ENCODE peak calls at places on chromosomes 13 and 19, in five cellular contexts. P is cardiac muscle cell, F is ovary, A is mucosa of descending colon, Z is psoas muscle. G is an unnamed sample. For H3K36me3 and H3K4me1, the result is how much of the 10 kb centered on the place peaks cover.

GRCh38 chr13:37640499-37640898 is 41.9 kb upstream of the POSTN start:
- DNase-seq in P (peak), F (no peak), A (no peak), Z (no peak), G (no peak)

GRCh38 chr13:113750554-113751399 is 8.2 kb upstream of the TMEM255B start:
- DNase-seq in P (no peak), F (no peak), A (peak), Z (no peak), G (no peak)

GRCh38 chr19:40601061-40601973 is at the start of gene LTBP4:
- DNase-seq in P (peak), F (peak), A (peak), Z (peak), G (peak)

GRCh38 chr13:39976481-39976880 is 321.0 kb downstream of the COG6 start:
- DNase-seq in P (no peak), F (no peak), A (no peak), Z (no peak), G (no peak)

GRCh38 chr19:31270897-31271568 is 78.2 kb downstream of the TSHZ3 start:
- DNase-seq in P (no peak), F (no peak), A (no peak), Z (no peak), G (no peak)

GRCh38 chr13:103815619-103816018 is 749.4 kb upstream of the SLC10A2 start:
- DNase-seq in P (no peak), F (no peak), A (no peak), Z (no peak), G (no peak)

GRCh38 chr13:99228737-99229691 is 28.4 kb downstream of the UBAC2 start:
- DNase-seq in P (no peak), F (no peak), A (no peak), Z (no peak), G (no peak)

GRCh38 chr13:62014299-62014698 is 598.6 kb upstream of the PCDH20 start:
- DNase-seq in P (peak), F (no peak), A (no peak), Z (no peak), G (no peak)

GRCh38 chr19:45179063-45179847 is 671 bp downstream of the BLOC1S3 start:
- DNase-seq in P (peak), F (peak), A (peak), Z (peak), G (peak)

GRCh38 chr13:101757446-101758039 is 305.1 kb downstream of the ITGBL1 start:
- DNase-seq in P (peak), F (no peak), A (no peak), Z (no peak), G (no peak)

GRCh38 chr13:94901070-94901469 is 188.7 kb upstream of the SOX21 start:
- DNase-seq in P (no peak), F (no peak), A (no peak), Z (no peak), G (no peak)

GRCh38 chr19:45514376-45515051 is 7.2 kb downstream of the VASP start:
- DNase-seq in P (no peak), F (no peak), A (peak), Z (no peak), G (peak)

GRCh38 chr13:89205856-89206255 is 1534.7 kb downstream of the SLITRK5 start:
- DNase-seq in P (peak), F (no peak), A (no peak), Z (no peak), G (no peak)

GRCh38 chr13:113545931-113546516 is 38.5 kb upstream of the TFDP1 start:
- DNase-seq in P (no peak), F (peak), A (no peak), Z (no peak), G (peak)

GRCh38 chr19:6026390-6026897 is 48.5 kb upstream of the RANBP3 start:
- DNase-seq in P (no peak), F (no peak), A (no peak), Z (no peak), G (no peak)

GRCh38 chr13:74215420-74215819 is 81.2 kb upstream of the KLF12 start:
- DNase-seq in P (no peak), F (no peak), A (no peak), Z (no peak), G (no peak)

GRCh38 chr13:101115762-101116161 is 300.5 kb downstream of the NALCN start:
- DNase-seq in P (no peak), F (no peak), A (no peak), Z (no peak), G (no peak)

GRCh38 chr13:48919750-48920149 is 56.0 kb upstream of the FNDC3A start:
- DNase-seq in P (no peak), F (no peak), A (no peak), Z (no peak), G (no peak)

GRCh38 chr19:55912916-55913315 is 19.2 kb downstream of the NLRP13 start:
- DNase-seq in P (no peak), F (no peak), A (no peak), Z (no peak), G (no peak)

GRCh38 chr13:53545340-53545941 is 516.8 kb downstream of the OLFM4 start:
- DNase-seq in P (no peak), F (no peak), A (no peak), Z (no peak), G (no peak)

GRCh38 chr19:17784201-17785008 is 10.5 kb upstream of the B3GNT3 start:
- DNase-seq in P (peak), F (peak), A (peak), Z (peak), G (peak)

GRCh38 chr19:17555480-17555928 is at the start of gene COLGALT1:
- DNase-seq in P (peak), F (peak), A (peak), Z (peak), G (peak)

GRCh38 chr19:37803250-37803854 is 24.0 kb upstream of the ZNF573 start:
- DNase-seq in P (no peak), F (no peak), A (no peak), Z (no peak), G (no peak)

GRCh38 chr13:77143325-77143907 is 116.5 kb upstream of the FBXL3 start:
- DNase-seq in P (no peak), F (no peak), A (no peak), Z (no peak), G (no peak)

GRCh38 chr19:41939861-41940442 is 11.7 kb upstream of the ERFL start:
- DNase-seq in P (peak), F (no peak), A (peak), Z (no peak), G (peak)

GRCh38 chr13:98325724-98326123 is 148.7 kb upstream of the RNF113B start:
- DNase-seq in P (no peak), F (no peak), A (no peak), Z (no peak), G (no peak)

GRCh38 chr13:94950303-94950702 is 238.0 kb upstream of the SOX21 start:
- DNase-seq in P (no peak), F (no peak), A (no peak), Z (no peak), G (no peak)

GRCh38 chr19:39969681-39970423 is 1.1 kb upstream of the PSMC4 start:
- DNase-seq in P (no peak), F (no peak), A (no peak), Z (no peak), G (no peak)

GRCh38 chr13:20654156-20654555 is 49.3 kb upstream of the IL17D start:
- DNase-seq in P (no peak), F (no peak), A (no peak), Z (no peak), G (no peak)

GRCh38 chr19:44757735-44758505 is 9.4 kb downstream of the BCL3 start:
- DNase-seq in P (peak), F (peak), A (peak), Z (peak), G (peak)

GRCh38 chr13:21039097-21039800 is 22.1 kb downstream of the LATS2 start:
- DNase-seq in P (no peak), F (no peak), A (no peak), Z (no peak), G (no peak)

GRCh38 chr19:12331211-12331941 is 2.1 kb downstream of the ZNF563 start:
- DNase-seq in P (peak), F (no peak), A (no peak), Z (no peak), G (peak)

GRCh38 chr19:2477141-2477710 is 1.3 kb downstream of the GADD45B start:
- DNase-seq in P (peak), F (peak), A (peak), Z (peak), G (peak)

GRCh38 chr13:31167490-31167889 is 5.8 kb upstream of the HSPH1 start:
- DNase-seq in P (no peak), F (no peak), A (no peak), Z (no peak), G (no peak)

GRCh38 chr13:113458218-113459065 is 5.2 kb upstream of the ADPRHL1 start:
- DNase-seq in P (peak), F (peak), A (no peak), Z (no peak), G (no peak)

GRCh38 chr13:76481738-76482137 is 404.5 kb downstream of the KCTD12 start:
- DNase-seq in P (no peak), F (no peak), A (no peak), Z (no peak), G (no peak)

GRCh38 chr13:113651511-113652403 is 6.2 kb downstream of the ATP4B start:
- DNase-seq in P (no peak), F (peak), A (peak), Z (no peak), G (peak)

GRCh38 chr13:82740442-82740841 is 1141.8 kb downstream of the SLITRK1 start:
- DNase-seq in P (no peak), F (no peak), A (no peak), Z (no peak), G (no peak)

DNA sequence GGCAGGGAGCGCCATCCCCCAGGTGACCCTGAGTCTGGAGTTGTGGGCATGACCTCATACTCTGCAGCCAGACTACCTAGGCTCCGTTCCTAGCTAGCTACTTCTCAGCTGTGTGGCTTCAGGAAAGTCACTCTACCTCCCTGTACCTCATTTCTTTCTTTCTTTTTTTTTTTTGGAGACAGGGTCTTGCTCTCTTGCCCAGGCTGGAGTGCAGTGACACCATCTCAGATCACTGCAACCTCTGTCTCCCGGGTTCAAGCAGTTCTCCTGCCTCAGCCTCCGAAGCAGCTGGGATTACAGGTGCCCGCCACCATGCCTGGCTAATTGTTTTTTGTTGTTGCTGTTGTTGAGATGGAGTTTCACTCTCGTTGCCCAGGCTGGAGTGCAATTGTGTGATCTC is 15.0 kb downstream of the PLIN3 start:
- DNase-seq in P (no peak), F (no peak), A (no peak), Z (no peak), G (no peak)
- H3K36me3 ChIP-seq in P (under half), F (under half), A (under half), Z (under half), G (under half)

DNA sequence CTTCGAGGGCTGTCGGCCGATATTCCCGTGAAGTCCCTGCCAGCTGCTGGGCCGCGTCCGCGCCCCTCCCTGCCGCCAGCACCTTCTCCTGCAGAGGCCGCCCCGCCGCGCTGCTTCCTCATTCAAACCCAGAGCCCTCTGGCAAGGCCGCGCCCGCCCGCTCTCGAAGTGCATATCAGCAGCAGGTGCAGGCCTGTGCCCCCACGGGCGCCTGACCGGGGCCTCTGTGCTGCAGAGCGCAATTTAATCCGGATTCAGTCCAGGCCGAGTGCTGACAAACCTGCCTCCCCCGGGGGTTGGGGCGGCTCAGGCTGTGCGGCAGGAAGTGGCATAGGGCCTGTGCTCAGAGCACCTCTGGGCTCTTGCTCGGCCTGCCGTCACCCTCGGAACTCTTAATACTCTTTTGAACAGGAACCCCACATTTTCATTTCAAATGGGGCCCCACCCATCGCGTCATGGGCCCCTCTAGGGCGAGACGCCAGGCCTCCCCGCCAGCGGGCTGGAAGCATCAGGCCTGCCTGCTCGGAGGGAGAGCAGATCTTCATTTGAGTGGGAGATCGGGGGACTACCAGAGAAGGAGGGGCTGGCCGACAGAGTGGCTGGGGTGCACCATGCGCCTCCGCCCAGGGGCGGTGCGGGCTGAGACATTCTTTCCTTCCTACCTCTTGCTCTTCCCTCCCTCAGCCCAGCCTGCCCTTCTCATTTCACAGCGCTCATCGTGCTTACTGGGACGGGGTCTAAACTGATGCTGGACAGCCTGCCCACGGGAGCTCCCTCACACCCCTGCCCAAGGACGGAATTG is 125.7 kb downstream of the TNFRSF19 start:
- DNase-seq in P (no peak), F (no peak), A (peak), Z (peak), G (no peak)
- H3K4me1 ChIP-seq in P (under half), F (under half), A (under half), Z (under half), G (under half)

GRCh38 chr19:19054939-19055440 is 8.8 kb upstream of the SLC25A42 start:
- DNase-seq in P (no peak), F (no peak), A (no peak), Z (no peak), G (no peak)
- H3K36me3 ChIP-seq in P (under half), F (under half), A (under half), Z (under half), G (under half)

DNA sequence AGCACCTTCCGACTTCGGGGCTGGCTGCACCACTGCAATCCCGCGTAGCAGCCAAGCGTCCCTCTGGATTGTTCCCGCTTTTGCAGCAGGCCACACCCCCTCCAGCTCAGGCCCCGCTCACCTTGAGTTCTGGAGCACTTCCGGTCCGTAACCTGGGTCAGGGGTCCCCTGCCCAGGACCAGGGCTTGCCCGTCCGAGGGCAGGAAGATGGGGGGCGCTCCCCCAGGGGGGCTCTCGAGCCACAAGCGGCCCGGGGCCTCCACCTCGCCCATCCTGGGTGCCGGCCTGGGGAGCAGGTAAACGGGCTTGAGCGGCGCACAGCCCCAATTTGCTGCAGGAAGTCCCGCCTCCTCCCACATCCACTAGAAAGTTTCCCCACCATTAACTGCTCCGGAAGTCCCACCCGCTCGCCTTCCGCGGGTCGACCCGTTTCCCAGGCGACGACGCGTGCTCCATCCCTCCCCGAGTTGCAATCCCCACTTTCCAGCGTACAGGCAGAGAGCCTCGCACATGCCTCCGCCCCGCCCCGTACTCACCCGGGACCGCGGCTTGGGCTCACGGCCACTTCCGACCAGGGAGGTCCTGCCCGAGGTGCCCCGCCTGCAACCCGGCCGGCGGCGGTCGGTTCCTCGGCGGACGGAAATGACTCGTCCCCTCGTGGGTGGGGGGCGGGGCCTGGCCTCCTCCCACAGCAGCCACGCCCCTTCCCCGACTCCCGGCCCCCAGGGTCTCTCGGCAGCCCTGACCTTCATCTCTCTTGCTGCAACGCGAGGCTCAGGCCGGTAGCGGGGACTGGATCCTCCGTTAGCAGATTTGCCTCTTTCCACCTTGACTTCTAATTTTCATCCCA is at the start of gene PNKP:
- DNase-seq in P (peak), F (peak), A (peak), Z (peak), G (peak)
- H3K4me1 ChIP-seq in P (under half), F (under half), A (under half), Z (under half), G (under half)